ENCODE peak calls at places on chromosomes 5 and 9, in six cellular contexts. B is HepG2, K is A549, E is K562, I is endothelial cell of umbilical vein, H is GM12878. A is an unnamed sample.

GRCh38 chr5:77281969-77282336 is 71.5 kb downstream of the PDE8B start:
- DNase-seq in B (no peak), K (no peak), E (no peak), I (no peak), H (no peak), A (no peak)

GRCh38 chr9:79858509-79858908 is 286.7 kb downstream of the TLE4 start:
- DNase-seq in B (peak), K (peak), E (no peak), I (peak), H (no peak), A (peak)

GRCh38 chr5:173823721-173824567 is 64.2 kb upstream of the CPEB4 start:
- DNase-seq in B (peak), K (peak), E (no peak), I (peak), H (no peak), A (no peak)

GRCh38 chr5:56858777-56859442 is 43.6 kb downstream of the MAP3K1 start:
- DNase-seq in B (no peak), K (no peak), E (no peak), I (no peak), H (no peak), A (no peak)

GRCh38 chr9:115808108-115808507 is 345.5 kb upstream of the PAPPA start:
- DNase-seq in B (no peak), K (no peak), E (no peak), I (no peak), H (no peak), A (no peak)

GRCh38 chr9:36207546-36208012 is 16.9 kb downstream of the CLTA start:
- DNase-seq in B (peak), K (no peak), E (no peak), I (peak), H (no peak), A (peak)

GRCh38 chr5:5344606-5345005 is 77.9 kb upstream of the ICE1 start:
- DNase-seq in B (no peak), K (no peak), E (no peak), I (no peak), H (no peak), A (peak)

GRCh38 chr9:136074706-136075105 is 20.4 kb downstream of the NACC2 start:
- DNase-seq in B (no peak), K (no peak), E (no peak), I (no peak), H (no peak), A (no peak)

GRCh38 chr5:23446436-23446835 is 61.0 kb upstream of the PRDM9 start:
- DNase-seq in B (no peak), K (no peak), E (no peak), I (no peak), H (no peak), A (no peak)

GRCh38 chr5:7828269-7828668 is 22.7 kb downstream of the CFAP90 start:
- DNase-seq in B (no peak), K (no peak), E (no peak), I (no peak), H (no peak), A (no peak)

DNA sequence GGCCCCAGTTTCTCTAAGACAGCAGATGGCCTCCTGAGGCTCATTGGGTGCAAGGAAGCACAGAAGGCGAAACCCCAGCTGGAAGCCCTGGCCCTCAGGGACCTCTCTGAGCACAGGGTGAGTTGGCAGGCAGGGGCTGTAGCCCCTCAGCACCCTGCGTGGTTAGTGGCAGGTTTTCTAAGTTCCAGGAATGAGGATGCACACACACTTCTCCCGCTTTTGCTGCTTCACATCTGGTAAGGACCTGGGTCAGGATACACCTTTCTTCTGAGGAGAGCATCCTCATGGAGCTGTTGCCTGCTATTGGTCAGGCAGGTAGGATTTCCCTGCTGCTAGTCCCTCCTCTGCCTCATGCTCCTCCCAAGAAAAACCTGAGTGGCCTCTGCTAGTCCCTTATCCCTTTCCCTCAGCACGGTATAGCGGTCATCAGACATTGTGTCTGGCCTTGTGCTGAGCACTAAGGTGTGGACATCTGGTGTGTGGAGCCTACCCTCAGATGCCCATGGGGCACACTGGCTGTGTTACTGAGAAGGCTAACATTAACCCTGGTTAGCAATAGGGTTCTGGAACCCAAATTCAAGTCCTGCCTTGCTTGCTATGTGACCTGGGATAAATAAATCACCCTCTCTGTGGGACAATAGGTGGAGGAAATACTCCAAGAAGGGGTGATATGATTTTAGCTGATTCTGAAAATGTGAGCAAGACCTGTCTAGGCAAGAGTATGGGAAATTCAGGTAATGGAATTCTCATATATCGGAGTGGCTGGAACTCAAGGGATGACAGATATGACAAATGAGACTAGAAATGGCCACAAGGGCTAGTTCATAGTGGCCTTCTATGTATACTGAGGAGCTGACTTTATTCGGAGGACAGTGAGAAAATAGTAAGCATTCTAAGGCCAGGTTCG is 1.6 kb downstream of the SLC22A4 start:
- DNase-seq in B (no peak), K (no peak), E (no peak), I (peak), H (no peak), A (peak)
- TF ChIP-seq POLR2A in B (no peak), K (no peak), E (no peak), I (no peak), H (no peak), A (no peak)

GRCh38 chr9:134134949-134135342 is 936 bp upstream of the WDR5 start:
- DNase-seq in B (no peak), K (no peak), E (no peak), I (no peak), H (no peak), A (no peak)

GRCh38 chr9:134135343-134136116 is at the start of gene WDR5:
- DNase-seq in B (peak), K (peak), E (peak), I (peak), H (peak), A (peak)

GRCh38 chr9:134138292-134138691 is 2.4 kb downstream of the WDR5 start:
- DNase-seq in B (no peak), K (no peak), E (no peak), I (no peak), H (no peak), A (no peak)

GRCh38 chr9:134136997-134137302 is 1.1 kb downstream of the WDR5 start:
- DNase-seq in B (no peak), K (no peak), E (no peak), I (no peak), H (no peak), A (no peak)

GRCh38 chr9:134136117-134136996 is 475 bp downstream of the WDR5 start:
- DNase-seq in B (no peak), K (no peak), E (peak), I (peak), H (no peak), A (peak)
- TF ChIP-seq MYC in B (no peak), K (no peak), E (peak), I (no peak), H (no peak), A (no peak)

GRCh38 chr5:84374568-84374967 is 10.1 kb downstream of the EDIL3 start:
- DNase-seq in B (no peak), K (no peak), E (no peak), I (no peak), H (no peak), A (no peak)
- TF ChIP-seq POLR2A in B (no peak), K (no peak), E (no peak), I (no peak), H (no peak), A (no peak)

DNA sequence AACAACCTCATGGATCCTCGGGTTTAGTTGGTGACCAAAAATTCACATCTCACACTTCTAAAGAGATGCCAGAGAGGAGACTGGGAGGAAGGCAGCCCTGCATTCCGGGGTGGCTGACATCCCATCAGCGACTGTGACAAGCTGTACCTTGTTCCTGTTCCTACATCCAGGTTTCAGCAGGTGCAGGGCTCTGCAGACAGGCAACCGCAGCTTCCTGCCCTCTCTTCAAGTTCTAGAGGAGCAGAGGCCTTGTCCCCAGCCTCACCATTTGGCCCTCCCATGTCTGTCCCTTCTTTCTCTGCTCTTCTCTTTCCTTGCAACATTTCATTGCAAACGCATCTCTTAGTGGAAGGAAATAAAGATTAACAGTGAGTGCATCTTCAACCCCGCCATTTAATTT is 454.6 kb downstream of the IRX1 start:
- DNase-seq in B (no peak), K (no peak), E (no peak), I (no peak), H (no peak), A (no peak)
- TF ChIP-seq MYC in B (no peak), K (no peak), E (no peak), I (no peak), H (no peak), A (no peak)

GRCh38 chr5:91378683-91379601 is 4.2 kb downstream of the ARRDC3 start:
- DNase-seq in B (no peak), K (no peak), E (no peak), I (peak), H (no peak), A (peak)

GRCh38 chr5:91381134-91381773 is 1.9 kb downstream of the ARRDC3 start:
- DNase-seq in B (no peak), K (no peak), E (no peak), I (no peak), H (no peak), A (no peak)

GRCh38 chr5:91382530-91383026 is 539 bp downstream of the ARRDC3 start:
- DNase-seq in B (peak), K (peak), E (no peak), I (peak), H (peak), A (peak)

GRCh38 chr5:91380491-91381133 is 2.5 kb downstream of the ARRDC3 start:
- DNase-seq in B (peak), K (peak), E (peak), I (peak), H (peak), A (peak)

DNA sequence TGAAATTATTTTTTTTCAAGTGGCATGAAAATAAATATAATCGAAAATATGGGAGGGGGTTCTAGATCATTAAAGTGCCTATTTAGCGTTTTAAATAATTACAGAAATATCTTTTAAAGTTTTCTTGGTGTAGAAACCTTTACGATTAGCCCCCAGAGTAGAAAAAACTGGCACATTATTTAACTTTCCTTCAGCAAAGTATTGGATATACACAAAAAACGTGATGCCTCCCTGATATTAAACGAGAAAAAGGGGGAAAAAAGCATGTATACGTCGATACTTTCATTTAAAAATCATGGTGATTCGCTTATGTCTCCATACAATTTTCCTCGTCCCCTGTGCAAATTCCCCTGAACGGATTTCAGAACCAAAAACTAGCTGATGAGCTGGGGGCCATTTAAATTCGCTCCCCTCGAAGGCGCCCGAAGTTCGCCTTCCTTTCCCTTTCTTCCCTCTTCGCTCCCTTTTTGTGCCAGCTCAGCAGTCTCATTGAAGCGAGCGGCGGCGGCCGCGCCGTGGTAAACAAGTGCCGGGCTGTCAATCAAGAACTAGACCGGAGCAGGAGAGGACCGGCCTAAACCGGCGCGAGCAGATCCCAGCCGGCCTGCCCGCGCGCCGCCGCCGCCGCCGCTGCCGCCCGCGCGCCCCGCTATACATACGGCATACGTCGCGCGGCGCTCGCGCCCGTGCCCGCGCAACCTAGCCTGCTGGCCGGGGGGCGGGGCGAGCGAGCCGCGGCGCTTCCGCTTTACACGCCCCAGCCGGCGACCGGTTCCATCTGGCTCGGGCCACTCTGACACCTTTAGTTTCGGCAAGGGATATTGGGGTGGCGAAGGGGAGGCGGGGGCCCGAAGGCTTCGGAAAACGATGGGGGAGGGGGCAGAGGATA is 3.3 kb downstream of the ARRDC3 start:
- DNase-seq in B (peak), K (peak), E (peak), I (peak), H (peak), A (peak)
- TF ChIP-seq POLR2A in B (no peak), K (no peak), E (peak), I (peak), H (peak), A (no peak)

DNA sequence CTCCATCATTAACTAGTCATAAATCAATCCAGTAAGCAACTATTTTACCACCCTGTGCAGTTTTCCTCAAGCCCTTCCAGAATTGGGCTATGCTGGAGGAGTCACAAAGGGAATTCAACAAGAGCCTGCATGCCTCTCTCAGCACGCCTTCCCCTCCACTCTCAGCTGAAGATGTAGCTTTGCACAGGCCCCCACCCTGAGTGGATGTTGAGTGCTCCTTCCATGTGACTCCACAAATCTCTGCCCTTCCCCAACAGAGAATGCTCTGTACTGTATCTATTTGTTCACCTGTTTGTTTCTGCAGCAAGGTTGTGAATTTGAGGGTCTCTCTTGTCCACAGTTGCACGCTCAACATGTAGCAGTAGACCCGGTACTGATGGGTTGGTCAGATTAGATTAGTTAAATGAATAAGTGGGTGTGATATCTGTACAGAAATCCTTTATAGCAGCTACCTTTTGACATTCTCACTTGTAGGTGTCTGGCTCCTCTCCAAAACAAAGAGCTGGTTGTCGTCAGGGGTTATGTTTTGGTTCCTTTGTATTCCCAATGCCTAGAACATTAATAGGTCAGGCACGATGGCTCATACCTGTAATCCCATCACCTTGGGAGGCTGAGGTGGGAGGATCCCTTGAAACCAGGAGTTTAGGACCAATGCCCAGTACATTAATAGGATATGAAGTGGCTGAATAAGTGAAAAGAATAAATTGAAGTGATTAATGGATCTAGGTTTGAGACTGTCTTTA is 181.9 kb downstream of the SNCAIP start:
- DNase-seq in B (no peak), K (no peak), E (no peak), I (no peak), H (no peak), A (no peak)
- TF ChIP-seq MYC in B (no peak), K (no peak), E (no peak), I (no peak), H (no peak), A (no peak)

GRCh38 chr5:91381774-91382492 is 1.2 kb downstream of the ARRDC3 start:
- DNase-seq in B (peak), K (peak), E (peak), I (peak), H (peak), A (peak)
- TF ChIP-seq POLR2A in B (no peak), K (no peak), E (no peak), I (peak), H (peak), A (peak)

GRCh38 chr5:155368490-155368889 is 354.9 kb downstream of the KIF4B start:
- DNase-seq in B (no peak), K (no peak), E (no peak), I (no peak), H (no peak), A (no peak)
- TF ChIP-seq MYC in B (no peak), K (no peak), E (no peak), I (no peak), H (no peak), A (no peak)

GRCh38 chr9:121201738-121202533 is at the start of gene RAB14:
- DNase-seq in B (peak), K (peak), E (peak), I (peak), H (peak), A (peak)
- TF ChIP-seq POLR2A in B (peak), K (peak), E (peak), I (peak), H (peak), A (peak)

A was measured in NB4.